ENCODE peak calls at places on chromosomes 16 and 17, in four cellular contexts. R is prostate gland, P is HCT116, V is A549. J is an unnamed sample.
A peak's percentile ranks its signal among the peaks of the same experiment; 100 is the strongest.

GRCh38 chr16:84458606-84459516 is 45.6 kb downstream of the MEAK7 start:
- DNase-seq in V (no peak), R (no peak), P (no peak), J (no peak)

GRCh38 chr17:42399121-42399520 is 10.9 kb upstream of the STAT3 start:
- DNase-seq in P (no peak), R (no peak), V (no peak), J (no peak)

GRCh38 chr17:42422412-42422957 is 571 bp downstream of the CAVIN1 start:
- DNase-seq in V (peak; percentile 59), R (no peak), P (no peak), J (peak; percentile 53)

GRCh38 chr17:15409721-15410247 is 57.6 kb downstream of the CDRT4 start:
- DNase-seq in R (no peak), V (no peak), P (no peak), J (peak; percentile 80)

GRCh38 chr16:1188781-1189189 is 35.9 kb downstream of the CACNA1H start:
- DNase-seq in V (no peak), P (no peak), R (peak; percentile 32), J (peak; percentile 56)

GRCh38 chr16:30533748-30534367 is 800 bp downstream of the ZNF747 start:
- DNase-seq in R (no peak), P (no peak), V (no peak), J (no peak)

GRCh38 chr17:12909511-12909910 is 108.3 kb downstream of the ELAC2 start:
- DNase-seq in R (no peak), P (no peak), V (no peak), J (no peak)

GRCh38 chr17:10614536-10615155 is 42.5 kb downstream of the MYH3 start:
- DNase-seq in P (peak; percentile 42), V (peak; percentile 61), R (peak; percentile 31), J (peak; percentile 42)

GRCh38 chr17:60557805-60558204 is 31.8 kb upstream of the APPBP2 start:
- DNase-seq in R (no peak), P (no peak), V (peak; percentile 39), J (no peak)

GRCh38 chr17:78665952-78666920 is 89.0 kb upstream of the DNAH17 start:
- DNase-seq in V (no peak), R (no peak), P (no peak), J (peak; percentile 64)

GRCh38 chr17:59840908-59841666 is 51.7 kb downstream of the TUBD1 start:
- DNase-seq in V (peak; percentile 78), P (no peak), R (no peak), J (no peak)

GRCh38 chr17:74616696-74617095 is 6.8 kb downstream of the CD300E start:
- DNase-seq in P (no peak), R (no peak), V (no peak), J (no peak)

GRCh38 chr17:57400648-57401047 is 144.3 kb downstream of the MSI2 start:
- DNase-seq in V (peak; percentile 12), R (no peak), P (no peak), J (no peak)

GRCh38 chr17:38852771-38853291 is 690 bp downstream of the RPL23 start:
- DNase-seq in R (no peak), P (no peak), V (no peak), J (no peak)

GRCh38 chr17:61486135-61487120 is 34.2 kb downstream of the TBX4 start:
- DNase-seq in P (no peak), R (no peak), V (no peak), J (peak; percentile 18)

GRCh38 chr16:86117235-86117634 is 218.3 kb downstream of the IRF8 start:
- DNase-seq in V (no peak), R (no peak), P (no peak), J (no peak)

GRCh38 chr17:77352441-77352840 is 211.7 kb downstream of the SEC14L1 start:
- DNase-seq in R (no peak), P (no peak), V (no peak), J (no peak)

GRCh38 chr16:75385507-75386152 is 47.7 kb downstream of the CFDP1 start:
- DNase-seq in V (peak; percentile 78), P (peak; percentile 66), R (no peak), J (no peak)

GRCh38 chr16:48029768-48030167 is 126.0 kb downstream of the ABCC12 start:
- DNase-seq in V (no peak), R (no peak), P (no peak), J (no peak)

GRCh38 chr16:84942786-84943185 is 68.5 kb downstream of the ZDHHC7 start:
- DNase-seq in R (no peak), P (no peak), V (no peak), J (no peak)

GRCh38 chr16:52034830-52035229 is 512.1 kb downstream of the TOX3 start:
- DNase-seq in V (no peak), P (no peak), R (no peak), J (no peak)

GRCh38 chr17:55053855-55054254 is 85.3 kb downstream of the STXBP4 start:
- DNase-seq in V (peak; percentile 8), R (no peak), P (no peak), J (no peak)

GRCh38 chr16:2977440-2977839 is 2.8 kb downstream of the PKMYT1 start:
- DNase-seq in P (no peak), V (no peak), R (peak; percentile 79), J (peak; percentile 57)

GRCh38 chr16:54277845-54278703 is 8.5 kb downstream of the IRX3 start:
- DNase-seq in P (no peak), R (peak; percentile 60), V (no peak), J (peak; percentile 85)

GRCh38 chr17:336110-337021 is 16.2 kb downstream of the RPH3AL start:
- DNase-seq in R (no peak), V (no peak), P (no peak), J (peak; percentile 93)

GRCh38 chr17:79799174-79799537 is 2.3 kb upstream of the CBX8 start:
- DNase-seq in R (no peak), V (no peak), P (no peak), J (no peak)

GRCh38 chr17:1834378-1835149 is 4.8 kb downstream of the RPA1 start:
- DNase-seq in R (no peak), V (no peak), P (no peak), J (no peak)

GRCh38 chr16:70634861-70635260 is 11.5 kb upstream of the IL34 start:
- DNase-seq in R (no peak), V (no peak), P (no peak), J (no peak)

GRCh38 chr16:51051671-51052070 is 99.4 kb downstream of the SALL1 start:
- DNase-seq in R (no peak), V (no peak), P (no peak), J (no peak)

GRCh38 chr16:2587891-2588565 is 50.2 kb downstream of the PDPK1 start:
- DNase-seq in V (no peak), R (no peak), P (no peak), J (no peak)

GRCh38 chr16:354971-355441 is 2.5 kb upstream of the AXIN1 start:
- DNase-seq in R (no peak), V (no peak), P (no peak), J (no peak)

GRCh38 chr17:64081802-64082799 is 47.8 kb downstream of the ERN1 start:
- DNase-seq in V (peak; percentile 93), R (peak; percentile 69), P (peak; percentile 82), J (no peak)

GRCh38 chr17:17051380-17051779 is 9.1 kb downstream of the MPRIP start:
- DNase-seq in R (no peak), V (no peak), P (no peak), J (no peak)

GRCh38 chr17:17050346-17051345 is 8.4 kb downstream of the MPRIP start:
- DNase-seq in R (no peak), P (no peak), V (no peak), J (no peak)

GRCh38 chr17:17051791-17052461 is 9.7 kb downstream of the MPRIP start:
- DNase-seq in P (no peak), R (no peak), V (no peak), J (no peak)

GRCh38 chr17:17044846-17045561 is 2.7 kb downstream of the MPRIP start:
- DNase-seq in P (no peak), R (no peak), V (peak; percentile 71), J (peak; percentile 36)

GRCh38 chr17:17048106-17048505 is 5.8 kb downstream of the MPRIP start:
- DNase-seq in P (no peak), V (no peak), R (no peak), J (no peak)
- H3K4me3 ChIP-seq in P (no peak overlapping the region), V (no peak overlapping the region), R (no peak overlapping the region), J (no peak overlapping the region)

GRCh38 chr16:53220585-53220984 is 165.8 kb downstream of the CHD9 start:
- DNase-seq in R (no peak), V (peak; percentile 49), P (no peak), J (no peak)
- TF ChIP-seq CTCF in R (no peak), V (peak; percentile 12), P (peak; percentile 5), J (no peak)

GRCh38 chr17:51373489-51374194 is 113.3 kb downstream of the UTP18 start:
- DNase-seq in P (no peak), R (no peak), V (no peak), J (no peak)
- TF ChIP-seq POLR2A in P (no peak), R (no peak), V (no peak), J (no peak)

GRCh38 chr17:37743612-37743874 is 1.3 kb downstream of the HNF1B start:
- DNase-seq in P (no peak), R (no peak), V (peak; percentile 88), J (no peak)

GRCh38 chr17:37742762-37743611 is 1.9 kb downstream of the HNF1B start:
- DNase-seq in R (peak; percentile 38), P (no peak), V (peak; percentile 69), J (no peak)

GRCh38 chr17:37740861-37741260 is 4.0 kb downstream of the HNF1B start:
- DNase-seq in R (no peak), V (no peak), P (no peak), J (no peak)

GRCh38 chr17:37742114-37742761 is 2.6 kb downstream of the HNF1B start:
- DNase-seq in V (peak; percentile 59), P (no peak), R (peak; percentile 18), J (no peak)

GRCh38 chr17:37741334-37742113 is 3.3 kb downstream of the HNF1B start:
- DNase-seq in P (no peak), R (no peak), V (no peak), J (no peak)
- H3K4me3 ChIP-seq in P (peak overlapping the region; percentile 62), R (peak overlapping the region; percentile 34), V (peak overlapping the region; percentile 67), J (peak overlapping the region; percentile 10)

GRCh38 chr17:48134912-48135480 is 27.4 kb downstream of the SNX11 start:
- DNase-seq in P (no peak), R (no peak), V (no peak), J (no peak)
- TF ChIP-seq CTCF in P (peak; percentile 39), R (no peak), V (no peak), J (no peak)

DNA sequence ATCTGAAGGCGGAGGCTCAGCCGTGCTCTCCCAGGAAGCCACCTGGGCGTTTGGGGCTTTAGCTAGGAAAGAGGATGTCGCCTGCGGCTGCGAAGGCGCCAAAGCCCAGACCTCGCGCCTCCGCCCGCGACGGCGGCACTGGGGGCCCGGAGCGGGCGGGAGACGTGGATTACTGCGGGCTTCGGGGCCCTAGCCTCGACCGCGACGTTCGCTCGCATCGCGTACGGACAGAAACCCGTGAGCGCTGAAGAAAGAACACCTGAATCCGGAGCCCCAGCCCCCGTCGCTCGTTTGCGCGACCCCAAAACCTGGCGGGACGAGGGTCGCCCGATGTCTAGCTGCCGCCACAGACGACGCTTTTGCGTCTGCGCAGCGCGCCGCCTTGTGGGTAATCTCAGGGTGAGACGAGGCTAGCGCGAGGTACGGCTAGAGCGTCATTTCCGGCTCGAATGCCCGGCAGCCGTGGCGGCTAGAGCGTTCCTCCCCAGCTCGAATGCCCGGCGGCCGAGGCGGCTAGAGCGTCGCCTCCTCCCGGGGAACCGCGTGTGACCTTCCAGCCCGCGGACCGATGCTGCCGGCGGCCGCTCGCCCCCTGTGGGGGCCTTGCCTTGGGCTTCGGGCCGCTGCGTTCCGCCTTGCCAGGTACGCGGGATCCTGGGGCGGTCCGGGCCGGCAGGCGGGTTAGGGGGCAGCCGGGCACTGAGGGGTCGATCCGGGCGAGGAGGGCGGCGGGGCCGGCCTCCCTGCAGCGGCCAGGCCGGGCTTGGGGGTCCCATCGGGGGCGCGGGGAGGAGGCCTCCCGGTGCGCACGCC is at the start of gene MRPL12:
- DNase-seq in R (peak; percentile 94), V (peak; percentile 96), P (peak; percentile 90), J (peak; percentile 93)
- TF ChIP-seq POLR2A in R (peak; percentile 84), V (peak; percentile 91), P (peak; percentile 91), J (no peak)